ENCODE peak calls at places on chromosome 17, in six cellular contexts. M, F, G, V, X and L are unnamed samples.
A peak's percentile ranks its signal among the peaks of the same experiment; 100 is the strongest.

GRCh38 chr17:50511058-50511457 is 2.8 kb downstream of the MYCBPAP start:
- DNase-seq in G (no peak), X (no peak), V (peak; percentile 63), M (peak; percentile 25), F (no peak), L (no peak)

GRCh38 chr17:73803867-73804539 is 159.8 kb upstream of the SDK2 start:
- DNase-seq in V (no peak), M (no peak), G (no peak), X (no peak), F (no peak), L (no peak)

GRCh38 chr17:19331553-19332245 is 30.8 kb downstream of the B9D1 start:
- DNase-seq in X (no peak), G (no peak), M (no peak), F (no peak), V (no peak), L (no peak)

GRCh38 chr17:15048933-15049539 is 216.1 kb downstream of the PMP22 start:
- DNase-seq in G (no peak), X (no peak), F (no peak), M (no peak), V (no peak), L (no peak)

GRCh38 chr17:64420143-64420670 is 28.7 kb upstream of the MILR1 start:
- DNase-seq in G (no peak), V (peak; percentile 92), F (peak; percentile 72), X (peak; percentile 59), M (peak; percentile 90), L (peak; percentile 74)

GRCh38 chr17:74356640-74357465 is 4.8 kb downstream of the BTBD17 start:
- DNase-seq in G (no peak), M (no peak), F (no peak), V (no peak), X (no peak), L (no peak)

GRCh38 chr17:32490101-32490482 is 3.3 kb downstream of the CDK5R1 start:
- DNase-seq in X (no peak), V (no peak), F (no peak), G (no peak), M (no peak), L (no peak)

GRCh38 chr17:37676115-37676925 is 33.1 kb upstream of the DDX52 start:
- DNase-seq in V (peak; percentile 14), X (no peak), F (no peak), M (peak; percentile 27), G (no peak), L (no peak)

GRCh38 chr17:10698116-10698818 is 873 bp downstream of the ADPRM start:
- DNase-seq in V (peak; percentile 59), G (no peak), F (no peak), M (peak; percentile 24), X (peak; percentile 12), L (no peak)

GRCh38 chr17:66474258-66474657 is 171.8 kb downstream of the PRKCA start:
- DNase-seq in M (no peak), X (no peak), G (no peak), F (no peak), V (no peak), L (no peak)

GRCh38 chr17:2053380-2054261 is 1.3 kb upstream of the HIC1 start:
- DNase-seq in V (peak; percentile 78), M (peak; percentile 72), F (peak; percentile 83), G (peak; percentile 85), X (no peak), L (no peak)

GRCh38 chr17:45229681-45230409 is 8.2 kb downstream of the FMNL1 start:
- DNase-seq in G (no peak), M (no peak), X (no peak), V (peak; percentile 39), F (no peak), L (no peak)

GRCh38 chr17:16886655-16887322 is 85.1 kb downstream of the TNFRSF13B start:
- DNase-seq in F (no peak), M (no peak), G (peak; percentile 42), X (no peak), V (no peak), L (no peak)

GRCh38 chr17:73240561-73240960 is 21.1 kb downstream of the CPSF4L start:
- DNase-seq in M (no peak), X (no peak), G (no peak), F (no peak), V (no peak), L (no peak)

GRCh38 chr17:82678265-82678891 is 20.1 kb downstream of the RAB40B start:
- DNase-seq in X (no peak), M (no peak), G (no peak), V (no peak), F (no peak), L (no peak)

GRCh38 chr17:2703606-2704005 is 8.0 kb downstream of the CLUH start:
- DNase-seq in G (no peak), X (no peak), V (no peak), F (no peak), M (no peak), L (no peak)

GRCh38 chr17:80997471-80998387 is 6.1 kb downstream of the CHMP6 start:
- DNase-seq in V (peak; percentile 23), X (peak; percentile 24), G (no peak), M (no peak), F (peak; percentile 50), L (no peak)

GRCh38 chr17:41167561-41167960 is 460 bp downstream of the KRTAP4-3 start:
- DNase-seq in X (no peak), V (peak; percentile 17), M (no peak), G (no peak), F (no peak), L (no peak)

GRCh38 chr17:33137411-33137810 is 145.8 kb downstream of the SPACA3 start:
- DNase-seq in M (no peak), X (no peak), G (no peak), F (no peak), V (no peak), L (peak; percentile 26)

GRCh38 chr17:68352041-68352440 is 60.7 kb downstream of the ARSG start:
- DNase-seq in G (no peak), V (peak; percentile 15), F (no peak), X (no peak), M (no peak), L (no peak)

GRCh38 chr17:31513731-31514427 is 122.4 kb downstream of the RAB11FIP4 start:
- DNase-seq in G (no peak), F (no peak), X (no peak), V (no peak), M (no peak), L (no peak)

GRCh38 chr17:41519501-41520224 is 973 bp upstream of the KRT15 start:
- DNase-seq in G (no peak), M (no peak), X (no peak), F (no peak), V (no peak), L (no peak)

GRCh38 chr17:61579961-61580360 is 11.1 kb downstream of the NACA2 start:
- DNase-seq in V (no peak), G (no peak), F (no peak), M (no peak), X (no peak), L (no peak)
- TF ChIP-seq CTCF in V (no peak), G (no peak), F (no peak), M (no peak), X (no peak), L (no peak)

GRCh38 chr17:7280519-7281073 is 922 bp upstream of the SLC2A4 start:
- DNase-seq in V (peak; percentile 82), G (peak; percentile 87), M (peak; percentile 84), F (peak; percentile 72), X (peak; percentile 66), L (peak; percentile 53)
- H3K4me3 ChIP-seq in V (peak overlapping the region; percentile 37), G (peak overlapping the region; percentile 72), M (peak overlapping the region; percentile 51), F (peak overlapping the region; percentile 36), X (peak overlapping the region; percentile 43), L (peak overlapping the region; percentile 31)

GRCh38 chr17:3887394-3887793 is 5.5 kb downstream of the CAMKK1 start:
- DNase-seq in G (no peak), M (no peak), F (no peak), V (no peak), X (no peak), L (no peak)
- TF ChIP-seq CTCF in G (no peak), M (no peak), F (no peak), V (no peak), X (no peak), L (no peak)

DNA sequence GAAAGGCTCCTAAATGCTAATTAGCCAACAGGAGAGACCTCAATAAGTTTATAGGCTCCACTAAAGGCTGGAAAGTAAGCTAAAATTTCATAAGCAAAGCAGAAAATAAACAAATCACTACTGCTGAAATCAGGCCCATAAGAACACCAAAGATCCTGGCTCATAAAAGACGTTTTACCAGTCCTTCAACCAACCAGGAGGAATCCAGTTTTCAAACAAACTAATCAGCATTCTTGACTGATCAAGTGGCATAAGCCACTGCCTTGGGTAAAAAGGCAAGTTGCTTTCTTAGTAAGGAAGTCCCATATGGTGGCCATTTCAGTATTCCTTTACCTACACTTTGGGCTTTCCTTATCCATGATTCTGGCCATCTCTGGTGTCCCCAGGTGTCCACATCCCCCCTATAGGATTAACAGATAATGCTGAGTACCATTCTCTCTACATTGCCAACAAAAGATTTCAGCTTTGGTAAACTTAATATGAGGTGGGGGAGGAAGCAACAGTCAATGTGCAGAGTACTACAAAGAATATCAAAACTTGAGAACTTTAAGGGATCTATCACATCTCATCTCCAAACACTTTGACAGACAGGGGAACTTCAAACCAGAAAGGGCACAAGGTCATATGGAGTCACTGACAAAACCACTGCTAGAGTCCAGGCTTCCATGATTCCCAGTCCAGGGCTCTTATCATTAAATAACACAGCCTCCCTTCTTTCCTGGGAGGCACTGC is 1.3 kb downstream of the TOM1L2 start:
- DNase-seq in X (no peak), G (no peak), M (peak; percentile 25), V (no peak), F (no peak), L (no peak)
- H3K4me3 ChIP-seq in X (peak overlapping the region; percentile 75), G (peak overlapping the region; percentile 93), M (peak overlapping the region; percentile 74), V (peak overlapping the region; percentile 75), F (peak overlapping the region; percentile 64), L (peak overlapping the region; percentile 80)

DNA sequence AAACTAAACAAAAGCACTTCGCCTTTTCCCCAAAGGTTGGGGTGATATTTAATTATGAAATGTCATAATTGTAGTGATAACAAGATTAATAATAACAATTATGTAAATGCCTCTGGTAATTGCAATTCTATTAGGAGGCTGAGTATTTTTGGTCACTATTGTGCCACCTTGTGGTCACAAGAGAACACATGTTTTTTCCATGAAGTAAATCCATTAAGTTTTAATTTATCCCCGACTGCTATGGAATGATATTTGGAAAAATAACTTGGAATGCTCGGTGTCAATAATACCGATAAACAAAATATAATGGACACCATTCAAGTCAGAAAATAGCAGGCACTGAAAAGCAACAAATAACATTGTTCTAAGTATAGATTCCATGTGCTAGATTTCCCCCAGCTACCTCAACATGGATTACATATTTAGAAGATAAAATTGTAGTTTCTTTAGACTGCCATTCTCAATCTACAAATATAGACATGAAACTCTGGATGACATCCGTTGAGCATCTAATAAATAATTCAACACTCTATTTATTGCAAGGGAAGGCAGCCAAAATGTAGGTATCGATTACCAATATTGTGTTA is 25.0 kb upstream of the KCNJ2 start:
- DNase-seq in G (no peak), F (peak; percentile 60), M (peak; percentile 65), X (no peak), V (peak; percentile 67), L (peak; percentile 24)
- TF ChIP-seq CTCF in G (peak; percentile 60), F (peak; percentile 51), M (peak; percentile 54), X (peak; percentile 28), V (peak; percentile 53), L (peak; percentile 38)

GRCh38 chr17:56624947-56625346 is 31.4 kb downstream of the NOG start:
- DNase-seq in G (no peak), M (no peak), X (no peak), F (no peak), V (no peak), L (no peak)
- H3K4me3 ChIP-seq in G (no peak overlapping the region), M (no peak overlapping the region), X (no peak overlapping the region), F (no peak overlapping the region), V (no peak overlapping the region), L (no peak overlapping the region)